ENCODE peak calls at places on chromosomes 16 and 17, in seven cellular contexts. One of them, this sample, is unnamed.

GRCh38 chr17:48753794-48754499 is 25.4 kb upstream of the HOXB13 start:
- DNase-seq in omental fat pad: no peak
- DNase-seq in fibroblast of lung: no peak
- DNase-seq in HFFc6: peak
- DNase-seq in AG10803: peak
- DNase-seq in natural killer cell: no peak
- DNase-seq in fibroblast of pulmonary artery: no peak
- DNase-seq in this sample: no peak

GRCh38 chr17:41510251-41511065 is 5.0 kb upstream of the KRT13 start:
- DNase-seq in HFFc6: no peak
- DNase-seq in AG10803: no peak
- DNase-seq in omental fat pad: no peak
- DNase-seq in fibroblast of lung: no peak
- DNase-seq in natural killer cell: no peak
- DNase-seq in fibroblast of pulmonary artery: no peak
- DNase-seq in this sample: no peak

GRCh38 chr16:10931977-10932632 is 10.2 kb downstream of the DEXI start:
- DNase-seq in AG10803: no peak
- DNase-seq in omental fat pad: no peak
- DNase-seq in natural killer cell: no peak
- DNase-seq in fibroblast of pulmonary artery: no peak
- DNase-seq in fibroblast of lung: no peak
- DNase-seq in HFFc6: no peak
- DNase-seq in this sample: no peak

GRCh38 chr17:32341141-32341856 is 674 bp downstream of the C17orf75 start:
- DNase-seq in fibroblast of pulmonary artery: no peak
- DNase-seq in natural killer cell: no peak
- DNase-seq in HFFc6: peak
- DNase-seq in fibroblast of lung: peak
- DNase-seq in omental fat pad: no peak
- DNase-seq in AG10803: no peak
- DNase-seq in this sample: no peak

GRCh38 chr17:31695456-31696090 is 163.5 kb downstream of the COPRS start:
- DNase-seq in fibroblast of lung: peak
- DNase-seq in HFFc6: peak
- DNase-seq in natural killer cell: no peak
- DNase-seq in fibroblast of pulmonary artery: no peak
- DNase-seq in AG10803: peak
- DNase-seq in omental fat pad: no peak
- DNase-seq in this sample: no peak

GRCh38 chr16:64629622-64630021 is 492.2 kb downstream of the CDH11 start:
- DNase-seq in HFFc6: no peak
- DNase-seq in fibroblast of pulmonary artery: no peak
- DNase-seq in natural killer cell: no peak
- DNase-seq in fibroblast of lung: peak
- DNase-seq in AG10803: peak
- DNase-seq in omental fat pad: no peak
- DNase-seq in this sample: no peak

GRCh38 chr16:87156195-87156594 is 161.0 kb downstream of the C16orf95 start:
- DNase-seq in HFFc6: no peak
- DNase-seq in fibroblast of pulmonary artery: no peak
- DNase-seq in omental fat pad: no peak
- DNase-seq in AG10803: no peak
- DNase-seq in natural killer cell: no peak
- DNase-seq in fibroblast of lung: no peak
- DNase-seq in this sample: no peak

GRCh38 chr17:44830359-44831269 is 527 bp upstream of the GJC1 start:
- DNase-seq in fibroblast of lung: no peak
- DNase-seq in fibroblast of pulmonary artery: peak
- DNase-seq in natural killer cell: no peak
- DNase-seq in omental fat pad: no peak
- DNase-seq in HFFc6: no peak
- DNase-seq in AG10803: peak
- DNase-seq in this sample: no peak

GRCh38 chr16:2859686-2860265 is 1.8 kb upstream of the PRSS22 start:
- DNase-seq in natural killer cell: no peak
- DNase-seq in omental fat pad: no peak
- DNase-seq in AG10803: no peak
- DNase-seq in fibroblast of lung: no peak
- DNase-seq in HFFc6: no peak
- DNase-seq in fibroblast of pulmonary artery: no peak
- DNase-seq in this sample: no peak

GRCh38 chr16:69188716-69189115 is 1.8 kb downstream of the SNTB2 start:
- DNase-seq in natural killer cell: no peak
- DNase-seq in HFFc6: peak
- DNase-seq in AG10803: peak
- DNase-seq in omental fat pad: no peak
- DNase-seq in fibroblast of pulmonary artery: peak
- DNase-seq in fibroblast of lung: peak
- DNase-seq in this sample: no peak

GRCh38 chr17:48483471-48484131 is 47.2 kb downstream of the HOXB1 start:
- DNase-seq in natural killer cell: no peak
- DNase-seq in omental fat pad: no peak
- DNase-seq in AG10803: peak
- DNase-seq in fibroblast of pulmonary artery: peak
- DNase-seq in fibroblast of lung: peak
- DNase-seq in HFFc6: peak
- DNase-seq in this sample: no peak

GRCh38 chr16:72221216-72221995 is 49.5 kb upstream of the PMFBP1 start:
- DNase-seq in HFFc6: no peak
- DNase-seq in fibroblast of pulmonary artery: no peak
- DNase-seq in omental fat pad: no peak
- DNase-seq in natural killer cell: no peak
- DNase-seq in AG10803: peak
- DNase-seq in fibroblast of lung: no peak
- DNase-seq in this sample: no peak

GRCh38 chr16:20901441-20902112 is 1.0 kb downstream of the LYRM1 start:
- DNase-seq in fibroblast of lung: peak
- DNase-seq in AG10803: peak
- DNase-seq in fibroblast of pulmonary artery: peak
- DNase-seq in omental fat pad: no peak
- DNase-seq in natural killer cell: peak
- DNase-seq in HFFc6: peak
- DNase-seq in this sample: peak

GRCh38 chr16:59168715-59169114 is 434.6 kb upstream of the GOT2 start:
- DNase-seq in omental fat pad: no peak
- DNase-seq in AG10803: no peak
- DNase-seq in fibroblast of pulmonary artery: no peak
- DNase-seq in fibroblast of lung: no peak
- DNase-seq in HFFc6: no peak
- DNase-seq in natural killer cell: no peak
- DNase-seq in this sample: no peak

GRCh38 chr17:46943511-46944393 is 20.8 kb downstream of the GOSR2 start:
- DNase-seq in omental fat pad: no peak
- DNase-seq in fibroblast of pulmonary artery: peak
- DNase-seq in AG10803: no peak
- DNase-seq in HFFc6: peak
- DNase-seq in natural killer cell: no peak
- DNase-seq in fibroblast of lung: peak
- DNase-seq in this sample: no peak

GRCh38 chr17:20206068-20206467 is 196.9 kb downstream of the SPECC1 start:
- DNase-seq in HFFc6: no peak
- DNase-seq in fibroblast of pulmonary artery: peak
- DNase-seq in fibroblast of lung: peak
- DNase-seq in AG10803: no peak
- DNase-seq in natural killer cell: no peak
- DNase-seq in omental fat pad: no peak
- DNase-seq in this sample: no peak

GRCh38 chr16:59773330-59773729 is 1039.2 kb upstream of the GOT2 start:
- DNase-seq in fibroblast of lung: no peak
- DNase-seq in AG10803: no peak
- DNase-seq in omental fat pad: no peak
- DNase-seq in natural killer cell: no peak
- DNase-seq in HFFc6: no peak
- DNase-seq in fibroblast of pulmonary artery: no peak
- DNase-seq in this sample: no peak

GRCh38 chr17:30449480-30449879 is 27.7 kb upstream of the GOSR1 start:
- DNase-seq in HFFc6: no peak
- DNase-seq in fibroblast of pulmonary artery: peak
- DNase-seq in natural killer cell: no peak
- DNase-seq in omental fat pad: no peak
- DNase-seq in fibroblast of lung: peak
- DNase-seq in AG10803: peak
- DNase-seq in this sample: no peak

GRCh38 chr16:15897386-15897785 is 9.0 kb upstream of the CEP20 start:
- DNase-seq in omental fat pad: no peak
- DNase-seq in HFFc6: no peak
- DNase-seq in fibroblast of pulmonary artery: no peak
- DNase-seq in natural killer cell: no peak
- DNase-seq in AG10803: peak
- DNase-seq in fibroblast of lung: no peak
- DNase-seq in this sample: no peak

GRCh38 chr17:72123496-72123963 is 2.7 kb downstream of the SOX9 start:
- DNase-seq in fibroblast of lung: peak
- DNase-seq in HFFc6: no peak
- DNase-seq in AG10803: no peak
- DNase-seq in omental fat pad: no peak
- DNase-seq in fibroblast of pulmonary artery: no peak
- DNase-seq in natural killer cell: no peak
- DNase-seq in this sample: no peak

GRCh38 chr17:79789943-79790804 is 6.7 kb downstream of the CBX8 start:
- DNase-seq in fibroblast of pulmonary artery: no peak
- DNase-seq in HFFc6: no peak
- DNase-seq in natural killer cell: no peak
- DNase-seq in fibroblast of lung: no peak
- DNase-seq in AG10803: no peak
- DNase-seq in omental fat pad: no peak
- DNase-seq in this sample: no peak

GRCh38 chr17:58527306-58527705 is 12.9 kb upstream of the MTMR4 start:
- DNase-seq in HFFc6: no peak
- DNase-seq in natural killer cell: no peak
- DNase-seq in fibroblast of pulmonary artery: peak
- DNase-seq in fibroblast of lung: no peak
- DNase-seq in omental fat pad: no peak
- DNase-seq in AG10803: no peak
- DNase-seq in this sample: no peak

GRCh38 chr17:38428643-38429371 is 543 bp downstream of the ARHGAP23 start:
- DNase-seq in HFFc6: peak
- DNase-seq in natural killer cell: no peak
- DNase-seq in omental fat pad: peak
- DNase-seq in AG10803: peak
- DNase-seq in fibroblast of pulmonary artery: peak
- DNase-seq in fibroblast of lung: peak
- DNase-seq in this sample: no peak

GRCh38 chr17:81477173-81477572 is 35.4 kb downstream of the ACTG1 start:
- DNase-seq in omental fat pad: no peak
- DNase-seq in fibroblast of lung: no peak
- DNase-seq in natural killer cell: no peak
- DNase-seq in fibroblast of pulmonary artery: no peak
- DNase-seq in AG10803: no peak
- DNase-seq in HFFc6: no peak
- DNase-seq in this sample: no peak

GRCh38 chr16:4494746-4495490 is 18.7 kb downstream of the HMOX2 start:
- DNase-seq in fibroblast of pulmonary artery: peak
- DNase-seq in fibroblast of lung: peak
- DNase-seq in omental fat pad: no peak
- DNase-seq in natural killer cell: no peak
- DNase-seq in HFFc6: peak
- DNase-seq in AG10803: peak
- DNase-seq in this sample: no peak

GRCh38 chr16:30761928-30762902 is at the start of the genes CFAP119 and RNF40:
- DNase-seq in fibroblast of pulmonary artery: peak
- DNase-seq in omental fat pad: peak
- DNase-seq in fibroblast of lung: peak
- DNase-seq in HFFc6: peak
- DNase-seq in natural killer cell: peak
- DNase-seq in AG10803: peak
- DNase-seq in this sample: peak
- TF ChIP-seq CTCF in fibroblast of pulmonary artery: no peak
- TF ChIP-seq CTCF in omental fat pad: no peak
- TF ChIP-seq CTCF in fibroblast of lung: no peak
- TF ChIP-seq CTCF in HFFc6: no peak
- TF ChIP-seq CTCF in natural killer cell: no peak
- TF ChIP-seq CTCF in AG10803: no peak
- TF ChIP-seq CTCF in this sample: no peak

DNA sequence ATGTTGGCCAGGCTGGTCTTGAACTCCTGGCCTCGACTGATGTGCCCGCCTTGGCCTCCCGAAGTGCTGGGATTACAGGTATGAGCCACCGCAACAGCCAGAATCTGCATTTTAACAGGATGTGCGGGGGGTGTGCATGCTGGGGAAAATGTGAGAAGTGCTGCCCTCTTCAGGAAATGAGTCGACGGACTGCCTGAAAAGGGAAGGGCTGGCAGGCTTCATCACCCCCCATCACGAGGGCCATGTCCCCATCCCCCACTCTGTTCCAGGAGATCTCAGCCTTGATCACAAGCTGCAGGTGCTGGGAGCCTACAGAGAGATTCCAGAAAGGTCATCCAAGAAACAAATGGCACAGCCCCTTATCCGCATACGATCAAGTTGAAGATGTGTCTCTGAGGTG is 195.3 kb upstream of the RPL38 start:
- DNase-seq in omental fat pad: no peak
- DNase-seq in HFFc6: no peak
- DNase-seq in AG10803: no peak
- DNase-seq in fibroblast of pulmonary artery: no peak
- DNase-seq in natural killer cell: no peak
- DNase-seq in fibroblast of lung: no peak
- DNase-seq in this sample: peak
- TF ChIP-seq CTCF in omental fat pad: no peak
- TF ChIP-seq CTCF in HFFc6: no peak
- TF ChIP-seq CTCF in AG10803: peak
- TF ChIP-seq CTCF in fibroblast of pulmonary artery: peak
- TF ChIP-seq CTCF in natural killer cell: no peak
- TF ChIP-seq CTCF in fibroblast of lung: peak
- TF ChIP-seq CTCF in this sample: peak

GRCh38 chr17:78117027-78117981 is 11.3 kb downstream of the TMC6 start:
- DNase-seq in omental fat pad: no peak
- DNase-seq in natural killer cell: no peak
- DNase-seq in AG10803: no peak
- DNase-seq in HFFc6: no peak
- DNase-seq in fibroblast of pulmonary artery: no peak
- DNase-seq in fibroblast of lung: peak
- DNase-seq in this sample: peak
- TF ChIP-seq CTCF in omental fat pad: no peak
- TF ChIP-seq CTCF in natural killer cell: peak
- TF ChIP-seq CTCF in AG10803: no peak
- TF ChIP-seq CTCF in HFFc6: peak
- TF ChIP-seq CTCF in fibroblast of pulmonary artery: no peak
- TF ChIP-seq CTCF in fibroblast of lung: peak
- TF ChIP-seq CTCF in this sample: peak

GRCh38 chr16:58126451-58126968 is 2.7 kb downstream of the CFAP20 start:
- DNase-seq in HFFc6: no peak
- DNase-seq in natural killer cell: no peak
- DNase-seq in omental fat pad: no peak
- DNase-seq in fibroblast of lung: no peak
- DNase-seq in AG10803: no peak
- DNase-seq in fibroblast of pulmonary artery: no peak
- DNase-seq in this sample: no peak

GRCh38 chr16:58127634-58128033 is 1.5 kb downstream of the CFAP20 start:
- DNase-seq in HFFc6: peak
- DNase-seq in omental fat pad: no peak
- DNase-seq in AG10803: peak
- DNase-seq in natural killer cell: no peak
- DNase-seq in fibroblast of pulmonary artery: no peak
- DNase-seq in fibroblast of lung: no peak
- DNase-seq in this sample: no peak

GRCh38 chr16:58128181-58128631 is 975 bp downstream of the CFAP20 start:
- DNase-seq in omental fat pad: no peak
- DNase-seq in fibroblast of pulmonary artery: no peak
- DNase-seq in AG10803: peak
- DNase-seq in natural killer cell: no peak
- DNase-seq in HFFc6: no peak
- DNase-seq in fibroblast of lung: no peak
- DNase-seq in this sample: no peak

GRCh38 chr16:58125781-58126335 is 3.3 kb downstream of the CFAP20 start:
- DNase-seq in HFFc6: no peak
- DNase-seq in fibroblast of pulmonary artery: no peak
- DNase-seq in AG10803: peak
- DNase-seq in natural killer cell: no peak
- DNase-seq in omental fat pad: no peak
- DNase-seq in fibroblast of lung: no peak
- DNase-seq in this sample: no peak

GRCh38 chr16:58127033-58127556 is 2.1 kb downstream of the CFAP20 start:
- DNase-seq in natural killer cell: no peak
- DNase-seq in fibroblast of lung: peak
- DNase-seq in omental fat pad: no peak
- DNase-seq in HFFc6: peak
- DNase-seq in AG10803: peak
- DNase-seq in fibroblast of pulmonary artery: peak
- DNase-seq in this sample: no peak
- TF ChIP-seq CTCF in natural killer cell: peak
- TF ChIP-seq CTCF in fibroblast of lung: peak
- TF ChIP-seq CTCF in omental fat pad: no peak
- TF ChIP-seq CTCF in HFFc6: peak
- TF ChIP-seq CTCF in AG10803: peak
- TF ChIP-seq CTCF in fibroblast of pulmonary artery: peak
- TF ChIP-seq CTCF in this sample: peak